ENCODE peak calls at places on chromosomes 2 and 18, in ten cellular contexts. O, X, W, R, K, M, E, U, Y and B are unnamed samples.

GRCh38 chr2:132416080-132416911 is at the start of gene GPR39:
- DNase-seq in O (peak; percentile 37), X (peak; percentile 59), W (peak; percentile 97), R (no peak), K (peak; percentile 95), M (peak; percentile 95), E (peak; percentile 67), U (peak; percentile 94), Y (peak; percentile 78), B (no peak)

GRCh38 chr18:54247488-54248175 is 21.7 kb upstream of the POLI start:
- DNase-seq in O (no peak), X (no peak), W (no peak), R (no peak), K (no peak), M (no peak), E (no peak), U (no peak), Y (no peak), B (no peak)

GRCh38 chr2:1665761-1666505 is 78.4 kb downstream of the PXDN start:
- DNase-seq in O (no peak), X (no peak), W (no peak), R (no peak), K (no peak), M (no peak), E (no peak), U (no peak), Y (peak; percentile 59), B (no peak)

GRCh38 chr18:74288730-74289129 is 3.0 kb downstream of the CYB5A start:
- DNase-seq in O (no peak), X (no peak), W (no peak), R (no peak), K (no peak), M (no peak), E (no peak), U (no peak), Y (peak; percentile 74), B (no peak)

GRCh38 chr18:42925036-42925435 is 190.4 kb downstream of the RIT2 start:
- DNase-seq in O (no peak), X (no peak), W (no peak), R (no peak), K (peak; percentile 44), M (no peak), E (no peak), U (no peak), Y (no peak), B (no peak)

GRCh38 chr2:12890071-12890470 is 173.3 kb downstream of the TRIB2 start:
- DNase-seq in O (no peak), X (no peak), W (no peak), R (no peak), K (no peak), M (no peak), E (no peak), U (no peak), Y (no peak), B (no peak)

GRCh38 chr2:85400951-85401805 is 9.0 kb downstream of the CAPG start:
- DNase-seq in O (no peak), X (no peak), W (no peak), R (no peak), K (no peak), M (no peak), E (no peak), U (no peak), Y (peak; percentile 52), B (no peak)

GRCh38 chr18:58639751-58640427 is 11.0 kb upstream of the ALPK2 start:
- DNase-seq in O (no peak), X (no peak), W (no peak), R (no peak), K (peak; percentile 30), M (no peak), E (no peak), U (no peak), Y (no peak), B (peak; percentile 75)

GRCh38 chr2:171185941-171186340 is 25.2 kb upstream of the TLK1 start:
- DNase-seq in O (no peak), X (no peak), W (no peak), R (no peak), K (peak; percentile 40), M (no peak), E (no peak), U (no peak), Y (no peak), B (no peak)

GRCh38 chr18:11408555-11408954 is 200.8 kb upstream of the SLC35G4 start:
- DNase-seq in O (no peak), X (no peak), W (no peak), R (no peak), K (no peak), M (no peak), E (no peak), U (no peak), Y (no peak), B (no peak)

GRCh38 chr2:1055014-1055595 is 104.5 kb downstream of the SNTG2 start:
- DNase-seq in O (no peak), X (no peak), W (no peak), R (no peak), K (peak; percentile 68), M (no peak), E (no peak), U (no peak), Y (no peak), B (no peak)

GRCh38 chr18:41324020-41324791 is 630.8 kb upstream of the PIK3C3 start:
- DNase-seq in O (no peak), X (no peak), W (no peak), R (no peak), K (peak; percentile 1), M (no peak), E (no peak), U (no peak), Y (no peak), B (no peak)

GRCh38 chr2:54454922-54455583 is 1.1 kb upstream of the SPTBN1 start:
- DNase-seq in O (no peak), X (no peak), W (no peak), R (no peak), K (no peak), M (no peak), E (no peak), U (no peak), Y (peak; percentile 76), B (no peak)

GRCh38 chr2:236510049-236510448 is 59.6 kb upstream of the ACKR3 start:
- DNase-seq in O (no peak), X (no peak), W (no peak), R (no peak), K (no peak), M (no peak), E (no peak), U (no peak), Y (no peak), B (no peak)

GRCh38 chr2:236505071-236505470 is 64.6 kb upstream of the ACKR3 start:
- DNase-seq in O (no peak), X (no peak), W (no peak), R (no peak), K (no peak), M (no peak), E (no peak), U (no peak), Y (no peak), B (no peak)

GRCh38 chr2:236505648-236506047 is 64.0 kb upstream of the ACKR3 start:
- DNase-seq in O (no peak), X (no peak), W (no peak), R (no peak), K (no peak), M (no peak), E (no peak), U (no peak), Y (no peak), B (no peak)

GRCh38 chr2:236503583-236503982 is 66.0 kb upstream of the ACKR3 start:
- DNase-seq in O (no peak), X (no peak), W (no peak), R (no peak), K (no peak), M (no peak), E (no peak), U (no peak), Y (no peak), B (no peak)

GRCh38 chr2:236507393-236508085 is 62.1 kb upstream of the ACKR3 start:
- DNase-seq in O (peak; percentile 47), X (no peak), W (no peak), R (peak; percentile 31), K (no peak), M (peak; percentile 34), E (peak; percentile 65), U (peak; percentile 79), Y (peak; percentile 77), B (peak; percentile 13)
- H3K4me3 ChIP-seq in O (peak overlapping the region; percentile 35), X (no peak overlapping the region), W (no peak overlapping the region), R (peak overlapping the region; percentile 43), K (peak overlapping the region; percentile 21), M (no peak overlapping the region), E (peak overlapping the region; percentile 63), U (peak overlapping the region; percentile 47), Y (peak overlapping the region; percentile 4), B (no peak overlapping the region)

GRCh38 chr2:158926478-158926948 is 41.9 kb upstream of the TANC1 start:
- DNase-seq in O (no peak), X (peak; percentile 22), W (peak; percentile 63), R (no peak), K (no peak), M (no peak), E (no peak), U (no peak), Y (no peak), B (no peak)
- H3K4me3 ChIP-seq in O (no peak overlapping the region), X (no peak overlapping the region), W (no peak overlapping the region), R (no peak overlapping the region), K (no peak overlapping the region), M (no peak overlapping the region), E (no peak overlapping the region), U (no peak overlapping the region), Y (no peak overlapping the region), B (no peak overlapping the region)

DNA sequence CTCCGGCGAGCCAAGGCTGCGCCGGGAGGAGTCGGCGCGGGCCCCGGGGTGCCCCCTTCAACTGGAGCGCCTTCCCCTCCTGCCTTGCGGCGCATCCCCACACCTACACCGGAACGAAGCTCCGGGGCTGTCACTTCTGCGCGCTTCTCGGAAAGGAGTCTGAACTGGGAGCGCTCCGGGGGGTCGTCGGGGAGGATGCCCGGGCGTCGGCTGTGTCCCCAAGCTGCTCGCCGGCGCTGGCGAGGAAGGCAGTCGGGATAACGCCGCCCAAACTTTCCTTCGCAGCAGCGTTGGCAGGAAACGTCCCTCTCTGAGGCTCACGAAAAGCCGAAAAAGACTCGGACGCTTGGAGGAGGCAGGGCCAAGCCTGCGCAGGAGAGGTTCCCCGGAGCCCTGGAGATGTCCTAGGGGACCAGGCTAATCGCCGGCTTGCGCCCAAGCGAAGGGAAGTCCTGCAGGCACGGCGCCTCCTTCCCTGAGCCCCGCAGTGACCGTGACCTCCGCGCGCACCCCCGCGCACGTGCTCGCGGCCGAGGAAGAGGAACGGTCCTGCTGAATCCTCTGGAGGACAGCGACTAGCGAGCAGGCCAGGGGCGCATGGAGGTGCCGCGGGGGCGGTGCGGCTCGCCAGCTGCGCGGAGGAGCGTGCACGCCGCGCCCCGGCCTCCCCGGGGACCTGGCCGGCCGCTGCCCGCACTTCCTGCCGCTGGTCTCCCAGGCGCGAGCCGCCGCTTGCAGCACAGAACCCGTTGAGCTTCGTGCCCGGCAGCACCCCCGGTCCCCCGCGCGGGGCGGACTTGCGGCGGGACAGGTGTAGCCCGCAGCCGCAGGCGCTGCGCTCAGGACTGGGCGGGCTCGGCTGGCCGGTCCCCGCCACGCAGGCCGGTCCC is at the start of gene SH3RF3:
- DNase-seq in O (peak; percentile 70), X (peak; percentile 50), W (peak; percentile 61), R (peak; percentile 50), K (no peak), M (peak; percentile 56), E (peak; percentile 65), U (peak; percentile 69), Y (peak; percentile 76), B (peak; percentile 35)
- H3K4me3 ChIP-seq in O (peak within 1 kb of the TSS; percentile 50), X (peak within 1 kb of the TSS; percentile 45), W (peak within 1 kb of the TSS; percentile 64), R (peak within 1 kb of the TSS; percentile 64), K (peak within 1 kb of the TSS; percentile 81), M (peak within 1 kb of the TSS; percentile 17), E (peak within 1 kb of the TSS; percentile 68), U (peak within 1 kb of the TSS; percentile 74), Y (peak within 1 kb of the TSS; percentile 42), B (peak within 1 kb of the TSS; percentile 35)

GRCh38 chr2:231662028-231662810 is 46.1 kb upstream of the PTMA start:
- DNase-seq in O (peak; percentile 99), X (no peak), W (peak; percentile 99), R (peak; percentile 98), K (peak; percentile 88), M (peak; percentile 99), E (peak; percentile 96), U (peak; percentile 97), Y (peak; percentile 98), B (peak; percentile 94)
- H3K4me3 ChIP-seq in O (no peak overlapping the region), X (no peak overlapping the region), W (peak overlapping the region; percentile 40), R (peak overlapping the region; percentile 73), K (peak overlapping the region; percentile 46), M (peak overlapping the region; percentile 17), E (peak overlapping the region; percentile 26), U (peak overlapping the region; percentile 51), Y (peak overlapping the region; percentile 24), B (peak overlapping the region; percentile 32)